ENCODE peak calls at places on chromosomes 12 and 14, in seven cellular contexts. Q, H, V, B, N, S and Z are unnamed samples.

GRCh38 chr14:78184151-78184550 is 14.0 kb downstream of the NRXN3 start:
- DNase-seq in N (no peak), S (no peak), B (no peak), V (no peak), Q (no peak), H (no peak), Z (no peak)

GRCh38 chr12:122558721-122559641 is 31.9 kb downstream of the KNTC1 start:
- DNase-seq in S (no peak), H (no peak), N (no peak), Q (no peak), B (no peak), V (no peak), Z (no peak)

GRCh38 chr12:113727651-113728061 is 238.5 kb downstream of the RBM19 start:
- DNase-seq in Q (no peak), V (no peak), B (peak; percentile 3), S (no peak), H (no peak), N (no peak), Z (peak; percentile 78)

GRCh38 chr12:114917307-114917706 is 233.3 kb upstream of the TBX3 start:
- DNase-seq in B (no peak), N (no peak), V (no peak), Q (no peak), S (no peak), H (no peak), Z (no peak)

GRCh38 chr14:21268612-21269251 is 510 bp downstream of the HNRNPC start:
- DNase-seq in H (peak; percentile 79), Q (peak; percentile 84), S (peak; percentile 76), N (no peak), B (peak; percentile 73), V (peak; percentile 34), Z (peak; percentile 67)

GRCh38 chr14:73710737-73711136 is 3.4 kb downstream of the PNMA1 start:
- DNase-seq in B (no peak), S (no peak), V (no peak), N (no peak), H (no peak), Q (no peak), Z (no peak)

GRCh38 chr12:111453071-111453989 is 47.6 kb downstream of the SH2B3 start:
- DNase-seq in N (peak; percentile 24), Q (no peak), S (no peak), V (no peak), H (peak; percentile 27), B (no peak), Z (no peak)

GRCh38 chr14:72605096-72605920 is 288.6 kb downstream of the DPF3 start:
- DNase-seq in B (no peak), S (no peak), Q (no peak), V (no peak), N (no peak), H (no peak), Z (no peak)

GRCh38 chr14:20848316-20848954 is 42.8 kb upstream of the RNASE3 start:
- DNase-seq in B (no peak), S (no peak), N (no peak), Q (peak; percentile 5), V (no peak), H (no peak), Z (peak; percentile 12)

GRCh38 chr12:55736076-55736475 is 6.8 kb upstream of the GDF11 start:
- DNase-seq in H (no peak), Q (no peak), V (no peak), B (no peak), S (no peak), N (no peak), Z (no peak)

GRCh38 chr12:70643927-70644326 is 6.7 kb upstream of the PTPRB start:
- DNase-seq in S (no peak), V (no peak), Q (no peak), H (no peak), B (no peak), N (no peak), Z (no peak)

GRCh38 chr14:43792980-43793379 is 714.1 kb downstream of the FSCB start:
- DNase-seq in S (no peak), V (no peak), Q (peak; percentile 0), B (no peak), H (no peak), N (no peak), Z (no peak)

GRCh38 chr12:19066471-19067001 is 63.0 kb upstream of the PLEKHA5 start:
- DNase-seq in B (no peak), H (no peak), N (no peak), V (peak; percentile 33), Q (no peak), S (no peak), Z (no peak)

GRCh38 chr14:77268989-77269595 is 1.9 kb downstream of the NGB start:
- DNase-seq in H (peak; percentile 47), Q (no peak), V (no peak), B (no peak), N (no peak), S (no peak), Z (no peak)

GRCh38 chr12:57810450-57810849 is 8.1 kb downstream of the AVIL start:
- DNase-seq in S (no peak), H (no peak), N (no peak), Q (peak; percentile 73), B (peak; percentile 75), V (no peak), Z (peak; percentile 87)

GRCh38 chr12:11727133-11727664 is 77.7 kb downstream of the ETV6 start:
- DNase-seq in B (no peak), S (no peak), Q (no peak), H (no peak), V (no peak), N (no peak), Z (no peak)

GRCh38 chr12:114904254-114905003 is 220.5 kb upstream of the TBX3 start:
- DNase-seq in S (no peak), B (peak; percentile 59), N (no peak), V (no peak), Q (peak; percentile 53), H (no peak), Z (peak; percentile 57)

GRCh38 chr12:121738340-121738858 is 25.8 kb downstream of the TMEM120B start:
- DNase-seq in H (no peak), Q (no peak), B (no peak), N (no peak), V (no peak), S (no peak), Z (no peak)

GRCh38 chr14:26963696-26964095 is 365.9 kb upstream of the NOVA1 start:
- DNase-seq in Q (no peak), S (no peak), H (no peak), V (no peak), N (no peak), B (peak; percentile 34), Z (no peak)

GRCh38 chr14:96567289-96567899 is 65.2 kb downstream of the PAPOLA start:
- DNase-seq in V (no peak), Q (peak; percentile 66), H (peak; percentile 55), S (peak; percentile 25), B (peak; percentile 67), N (no peak), Z (peak; percentile 62)

GRCh38 chr14:77659822-77660221 is 43.4 kb upstream of the SPTLC2 start:
- DNase-seq in Q (no peak), V (no peak), S (no peak), H (no peak), B (no peak), N (no peak), Z (no peak)

GRCh38 chr12:31959701-31960391 is 631 bp downstream of the RESF1 start:
- DNase-seq in S (peak; percentile 75), B (peak; percentile 62), Q (peak; percentile 60), V (peak; percentile 66), N (peak; percentile 68), H (peak; percentile 37), Z (peak; percentile 68)

GRCh38 chr12:96257550-96258392 is 63.6 kb downstream of the ELK3 start:
- DNase-seq in S (no peak), H (no peak), V (peak; percentile 44), Q (peak; percentile 65), N (no peak), B (peak; percentile 38), Z (peak; percentile 42)
- H3K4me3 ChIP-seq in S (no peak overlapping the region), H (no peak overlapping the region), V (no peak overlapping the region), Q (no peak overlapping the region), N (no peak overlapping the region), B (no peak overlapping the region), Z (no peak overlapping the region)

GRCh38 chr14:105525326-105525725 is 1.1 kb upstream of the TMEM121 start:
- DNase-seq in H (no peak), N (no peak), Q (no peak), S (no peak), B (no peak), V (no peak), Z (no peak)
- TF ChIP-seq CTCF in H (no peak), N (no peak), Q (no peak), S (no peak), B (no peak), V (no peak), Z (no peak)

GRCh38 chr12:54412348-54412747 is 6.7 kb downstream of the ITGA5 start:
- DNase-seq in Q (no peak), N (no peak), H (no peak), V (no peak), S (no peak), B (no peak), Z (no peak)

GRCh38 chr12:54415223-54415929 is 3.7 kb downstream of the ITGA5 start:
- DNase-seq in S (no peak), Q (no peak), H (no peak), B (no peak), N (no peak), V (no peak), Z (no peak)

GRCh38 chr12:54412786-54413185 is 6.3 kb downstream of the ITGA5 start:
- DNase-seq in H (no peak), N (no peak), B (no peak), V (no peak), S (no peak), Q (no peak), Z (no peak)

GRCh38 chr12:54414191-54414525 is 4.9 kb downstream of the ITGA5 start:
- DNase-seq in Q (no peak), B (no peak), V (no peak), N (no peak), S (no peak), H (no peak), Z (no peak)

DNA sequence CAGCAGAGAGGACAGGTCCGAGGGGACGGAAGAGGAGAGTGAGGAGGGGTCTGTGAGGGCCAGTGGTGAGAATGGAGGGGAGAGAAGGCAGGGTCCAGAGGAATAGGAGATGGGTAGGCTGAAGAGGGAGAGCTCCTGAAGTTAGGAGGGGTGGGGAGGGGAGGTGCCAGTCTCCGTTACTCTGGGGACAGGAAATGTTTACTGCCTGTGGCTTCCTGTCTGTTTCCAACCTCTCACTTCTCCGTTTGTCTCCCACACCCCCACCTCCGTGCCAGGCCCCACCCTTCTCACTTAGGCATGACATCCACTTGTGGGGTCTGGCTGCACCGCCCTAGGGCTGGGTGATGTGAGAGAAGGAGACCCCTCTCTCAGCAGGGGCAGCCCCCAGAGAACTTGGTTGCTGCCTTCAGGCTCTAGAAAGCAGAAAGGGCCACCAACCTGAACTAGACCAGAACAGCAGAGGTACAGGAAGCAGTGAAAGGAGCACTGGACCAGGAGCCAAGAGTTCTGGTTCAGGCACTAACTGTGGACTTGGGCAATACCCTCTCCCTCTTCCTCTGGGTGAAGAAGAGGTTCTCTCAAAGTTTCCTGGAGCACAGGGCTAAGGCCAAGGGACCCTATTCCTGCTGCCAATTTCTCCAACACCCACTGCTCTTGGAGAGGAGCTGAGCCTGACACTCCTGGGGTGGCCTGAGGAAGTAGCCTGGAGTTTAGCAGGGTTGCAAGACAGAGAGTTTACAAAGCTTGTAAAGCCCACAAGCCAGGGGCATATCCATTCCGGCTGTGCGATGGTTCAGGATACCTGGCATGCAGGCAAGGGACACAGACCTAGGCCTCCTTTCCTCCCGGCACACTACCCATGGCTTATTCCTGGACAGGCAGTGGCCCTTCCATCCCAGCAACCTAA is 5.5 kb downstream of the ITGA5 start:
- DNase-seq in V (no peak), N (peak; percentile 68), Q (peak; percentile 65), B (peak; percentile 56), H (no peak), S (peak; percentile 50), Z (no peak)
- H3K4me3 ChIP-seq in V (no peak overlapping the region), N (no peak overlapping the region), Q (no peak overlapping the region), B (peak overlapping the region; percentile 25), H (no peak overlapping the region), S (no peak overlapping the region), Z (peak overlapping the region; percentile 28)

GRCh38 chr12:67415473-67415872 is 146.3 kb downstream of the CAND1 start:
- DNase-seq in S (no peak), Q (peak; percentile 79), H (peak; percentile 77), B (peak; percentile 41), N (no peak), V (no peak), Z (peak; percentile 71)
- TF ChIP-seq CTCF in S (no peak), Q (peak; percentile 84), H (peak; percentile 86), B (peak; percentile 39), N (no peak), V (no peak), Z (peak; percentile 57)